ENCODE peak calls at places on chromosomes 5 and 9, in seven cellular contexts. J, D, H, A, Z, B and R are unnamed samples.

GRCh38 chr9:126391713-126392661 is 65.4 kb downstream of the MVB12B start:
- DNase-seq in J (no peak), D (no peak), H (no peak), A (no peak), Z (no peak), B (no peak), R (no peak)

GRCh38 chr9:84751921-84752320 is 82.4 kb downstream of the NTRK2 start:
- DNase-seq in J (peak), D (no peak), H (no peak), A (no peak), Z (no peak), B (no peak), R (no peak)

GRCh38 chr9:89430995-89431394 is 66.9 kb downstream of the SEMA4D start:
- DNase-seq in J (no peak), D (no peak), H (peak), A (no peak), Z (no peak), B (no peak), R (peak)

GRCh38 chr9:107213561-107214028 is 69.5 kb upstream of the RAD23B start:
- DNase-seq in J (peak), D (peak), H (peak), A (no peak), Z (no peak), B (peak), R (peak)

GRCh38 chr9:134126373-134126772 is 9.5 kb upstream of the WDR5 start:
- DNase-seq in J (no peak), D (no peak), H (no peak), A (no peak), Z (no peak), B (no peak), R (no peak)

GRCh38 chr5:1182360-1182632 is 19.1 kb upstream of the SLC6A19 start:
- DNase-seq in J (no peak), D (peak), H (no peak), A (no peak), Z (no peak), B (no peak), R (no peak)

GRCh38 chr9:13410566-13411031 is 131.1 kb upstream of the MPDZ start:
- DNase-seq in J (no peak), D (no peak), H (no peak), A (no peak), Z (no peak), B (no peak), R (no peak)

GRCh38 chr5:174612686-174613085 is 111.7 kb upstream of the MSX2 start:
- DNase-seq in J (no peak), D (no peak), H (no peak), A (no peak), Z (no peak), B (no peak), R (no peak)

GRCh38 chr9:102072061-102072764 is 333.8 kb upstream of the GRIN3A start:
- DNase-seq in J (no peak), D (no peak), H (no peak), A (no peak), Z (no peak), B (no peak), R (no peak)

GRCh38 chr5:158200624-158201023 is 341.7 kb upstream of the CLINT1 start:
- DNase-seq in J (no peak), D (no peak), H (no peak), A (no peak), Z (peak), B (no peak), R (no peak)

GRCh38 chr5:72209515-72210115 is 102.3 kb downstream of the MAP1B start:
- DNase-seq in J (no peak), D (no peak), H (no peak), A (no peak), Z (peak), B (no peak), R (no peak)

GRCh38 chr9:109342878-109343277 is 22.0 kb upstream of the EPB41L4B start:
- DNase-seq in J (no peak), D (no peak), H (no peak), A (no peak), Z (no peak), B (no peak), R (no peak)

GRCh38 chr9:16099901-16100300 is 547.1 kb downstream of the CCDC171 start:
- DNase-seq in J (no peak), D (no peak), H (no peak), A (no peak), Z (no peak), B (no peak), R (no peak)

GRCh38 chr5:34685485-34686197 is 29.5 kb downstream of the RAI14 start:
- DNase-seq in J (no peak), D (no peak), H (peak), A (no peak), Z (no peak), B (no peak), R (no peak)

GRCh38 chr9:114494776-114495569 is 10.3 kb downstream of the WHRN start:
- DNase-seq in J (no peak), D (no peak), H (no peak), A (no peak), Z (no peak), B (no peak), R (no peak)

GRCh38 chr5:10625700-10626472 is 62.0 kb downstream of the ANKRD33B start:
- DNase-seq in J (no peak), D (peak), H (no peak), A (no peak), Z (no peak), B (no peak), R (no peak)

GRCh38 chr9:38117646-38118045 is 48.6 kb upstream of the SHB start:
- DNase-seq in J (no peak), D (no peak), H (no peak), A (no peak), Z (peak), B (no peak), R (no peak)

GRCh38 chr5:72138943-72139467 is 31.7 kb downstream of the MAP1B start:
- DNase-seq in J (no peak), D (no peak), H (no peak), A (no peak), Z (no peak), B (no peak), R (no peak)

GRCh38 chr5:9622891-9623547 is 7.1 kb downstream of the TAS2R1 start:
- DNase-seq in J (no peak), D (no peak), H (peak), A (no peak), Z (no peak), B (no peak), R (no peak)

GRCh38 chr5:32095261-32095671 is 78.9 kb downstream of the GOLPH3 start:
- DNase-seq in J (no peak), D (no peak), H (no peak), A (no peak), Z (no peak), B (no peak), R (no peak)